ENCODE peak calls at places on chromosomes 2 and 18, in six cellular contexts. R is left ventricle myocardium inferior, I is A549, V is heart left ventricle, T is Peyer's patch, F is upper lobe of left lung. C is an unnamed sample.

GRCh38 chr2:9554841-9555337 is 741 bp downstream of the ADAM17 start:
- DNase-seq in R (no peak), I (no peak), V (peak; percentile 45), T (peak; percentile 63), F (peak; percentile 78), C (no peak)

GRCh38 chr2:109243526-109244425 is 114.8 kb downstream of the SH3RF3 start:
- DNase-seq in R (no peak), I (no peak), V (no peak), T (no peak), F (no peak), C (no peak)

GRCh38 chr2:116510117-116510671 is 1304.3 kb upstream of the DDX18 start:
- DNase-seq in R (no peak), I (no peak), V (no peak), T (no peak), F (no peak), C (no peak)

GRCh38 chr2:74536166-74536950 is 6.6 kb downstream of the HTRA2 start:
- DNase-seq in R (no peak), I (no peak), V (no peak), T (no peak), F (no peak), C (no peak)

GRCh38 chr2:207746131-207746530 is 23.6 kb downstream of the FZD5 start:
- DNase-seq in R (no peak), I (peak; percentile 41), V (peak; percentile 22), T (peak; percentile 68), F (peak; percentile 74), C (peak; percentile 28)

GRCh38 chr2:147182260-147182659 is 662.6 kb upstream of the ACVR2A start:
- DNase-seq in R (no peak), I (no peak), V (no peak), T (peak; percentile 55), F (no peak), C (no peak)

GRCh38 chr2:217846321-217846743 is 156.5 kb downstream of the TNS1 start:
- DNase-seq in R (peak; percentile 58), I (no peak), V (peak; percentile 58), T (no peak), F (peak; percentile 47), C (no peak)

GRCh38 chr2:88690591-88691338 is 708 bp upstream of the RPIA start:
- DNase-seq in R (peak; percentile 25), I (peak; percentile 49), V (no peak), T (peak; percentile 74), F (peak; percentile 62), C (no peak)

DNA sequence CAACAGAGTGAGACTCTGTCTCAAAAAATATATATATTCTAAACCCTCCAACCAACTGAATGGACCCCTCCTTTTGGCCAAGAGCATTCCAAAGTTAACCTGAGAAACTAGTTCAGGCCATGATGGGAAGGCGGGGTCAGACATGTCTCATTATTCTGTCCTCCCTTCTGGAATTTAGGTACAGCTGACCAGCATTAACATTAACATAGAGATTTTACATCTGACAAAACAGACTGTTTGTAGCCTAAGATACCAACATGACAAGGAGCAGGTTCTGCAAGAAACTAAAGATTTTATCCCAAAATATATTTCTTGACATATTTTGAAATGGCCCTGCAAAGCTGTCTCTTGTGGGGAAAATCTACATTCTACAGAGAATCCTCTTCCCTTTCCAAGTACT is 6.8 kb upstream of the PDK1 start:
- DNase-seq in R (no peak), I (no peak), V (no peak), T (no peak), F (no peak), C (no peak)
- H3K9me3 ChIP-seq in R (no peaks in the 10 kb centered on the region), I (no peaks in the 10 kb centered on the region), V (no peaks in the 10 kb centered on the region), T (no peaks in the 10 kb centered on the region), F (no peaks in the 10 kb centered on the region), C (peaks cover 20% of the 10 kb centered on the region)

DNA sequence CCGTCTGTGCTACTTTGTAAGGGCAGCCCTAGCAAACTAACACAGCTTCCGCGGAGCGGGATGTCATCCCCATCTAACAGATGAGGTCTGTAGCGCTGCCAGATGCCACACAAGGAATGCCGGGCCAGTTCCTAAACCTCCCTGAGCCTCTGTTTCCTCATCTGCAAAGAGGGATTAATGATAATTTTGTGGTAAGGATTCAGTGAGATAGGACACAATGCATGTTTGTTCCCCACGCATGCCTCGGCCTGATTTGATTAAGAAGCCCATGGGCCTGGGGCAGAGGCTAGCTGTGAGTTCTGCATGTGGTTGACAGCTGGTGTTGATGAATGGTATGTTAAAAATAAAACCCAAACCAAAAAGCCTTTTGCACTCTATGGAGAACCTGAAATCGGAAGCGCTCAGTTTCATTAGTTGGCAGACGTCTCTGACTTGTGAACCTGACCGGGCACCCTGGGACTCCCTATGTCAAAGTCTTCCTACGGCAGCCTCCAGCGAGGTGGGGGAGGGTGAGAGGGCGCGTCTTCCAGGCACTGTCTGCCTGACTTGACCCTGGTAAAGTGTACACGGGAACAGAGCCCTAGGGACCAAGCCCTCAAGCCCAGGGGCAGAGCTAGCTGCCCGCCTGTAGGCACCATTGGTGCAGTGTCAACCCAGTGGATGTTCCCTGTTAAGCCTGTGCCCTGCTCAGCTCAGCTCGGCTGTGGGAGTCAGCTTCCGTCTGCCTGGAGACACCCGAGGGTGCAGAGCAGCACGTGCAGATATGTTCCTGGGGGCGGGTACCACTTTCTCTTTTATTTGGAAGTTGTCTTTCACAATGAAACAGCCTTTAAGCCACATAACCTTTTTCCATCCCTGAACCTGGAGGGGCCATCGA is 14.8 kb upstream of the INHBB start:
- DNase-seq in R (no peak), I (no peak), V (no peak), T (no peak), F (no peak), C (no peak)
- H3K27ac ChIP-seq in R (no peak overlapping the region), I (no peak overlapping the region), V (no peak overlapping the region), T (no peak overlapping the region), F (no peak overlapping the region), C (no peak overlapping the region)

GRCh38 chr2:35415282-35415681 is 940.3 kb upstream of the CRIM1 start:
- DNase-seq in R (no peak), I (no peak), V (no peak), T (no peak), F (no peak), C (no peak)
- TF ChIP-seq CTCF in R (no peak), I (no peak), V (no peak), T (no peak), F (no peak), C (no peak)

DNA sequence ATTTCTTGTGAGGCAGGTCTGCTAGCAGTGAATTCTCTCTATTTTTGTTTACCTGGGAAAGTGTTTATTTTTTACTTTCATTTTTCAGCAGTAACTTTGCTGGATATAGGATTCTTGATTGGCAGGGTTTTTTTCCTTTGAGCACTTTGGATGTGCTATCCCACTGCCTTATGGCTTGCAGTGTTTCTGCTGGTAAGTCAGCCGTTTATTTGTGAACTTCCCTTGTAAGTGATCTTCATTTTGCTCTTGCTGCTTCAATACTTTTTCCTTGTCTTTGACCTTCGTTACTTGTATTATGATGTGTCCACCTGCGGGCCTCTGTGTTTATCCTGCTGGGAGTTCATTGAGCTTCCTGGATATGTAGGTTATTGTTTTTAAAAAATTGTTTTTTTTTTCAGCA is 54.7 kb downstream of the SLC66A2 start:
- DNase-seq in R (no peak), I (no peak), V (no peak), T (no peak), F (no peak), C (no peak)
- H3K9me3 ChIP-seq in R (peaks cover 79% of the 10 kb centered on the region), I (peaks cover 35% of the 10 kb centered on the region), V (peaks cover 21% of the 10 kb centered on the region), T (peaks cover 9% of the 10 kb centered on the region), F (peaks cover 60% of the 10 kb centered on the region), C (peaks cover 6% of the 10 kb centered on the region)

DNA sequence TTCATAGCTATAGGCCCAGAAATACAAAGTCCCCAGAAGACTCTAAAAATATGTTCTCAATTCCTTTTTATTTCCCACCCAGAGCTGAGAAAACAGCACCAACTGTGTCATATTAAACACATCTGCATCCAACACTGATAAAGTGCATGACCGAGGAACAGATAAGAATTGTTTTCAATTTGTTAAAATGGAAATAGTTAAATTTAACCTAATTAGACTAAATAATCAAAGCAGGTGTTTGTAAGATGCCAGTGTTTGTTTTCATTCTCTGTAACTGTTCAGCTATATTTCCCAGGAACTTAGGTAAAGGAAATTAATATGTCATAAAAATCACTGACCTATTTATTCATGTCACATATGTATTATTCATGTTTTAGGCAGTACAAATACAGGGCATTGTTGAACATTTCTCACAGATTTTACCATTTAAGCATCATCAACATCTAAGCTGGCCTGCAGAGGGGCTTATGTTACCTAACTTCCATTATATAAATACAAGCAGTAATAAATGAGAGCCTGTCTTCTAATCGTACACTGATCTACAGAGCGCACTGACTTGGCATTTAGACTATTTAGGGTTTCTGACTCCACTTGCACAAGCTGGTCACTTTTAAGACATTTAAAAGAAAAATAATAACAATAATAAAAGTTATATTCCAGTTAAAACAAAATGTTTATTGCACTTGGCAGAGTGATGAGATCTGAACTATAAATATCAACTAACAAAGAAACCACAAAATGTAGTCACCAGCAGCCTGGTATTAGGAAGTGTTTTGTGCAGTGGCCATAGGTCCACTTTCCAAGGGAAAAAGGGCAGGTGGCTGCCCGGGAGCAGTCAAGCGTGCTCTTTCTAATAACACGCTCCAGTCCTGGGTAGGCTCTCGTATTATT is 86.6 kb upstream of the ZFP36L2 start:
- DNase-seq in R (no peak), I (no peak), V (no peak), T (no peak), F (no peak), C (no peak)
- H3K27ac ChIP-seq in R (peak overlapping the region; percentile 76), I (no peak overlapping the region), V (peak overlapping the region; percentile 74), T (peak overlapping the region; percentile 12), F (peak overlapping the region; percentile 63), C (peak overlapping the region; percentile 37)

GRCh38 chr2:128405467-128405900 is 86.8 kb upstream of the HS6ST1 start:
- DNase-seq in R (no peak), I (no peak), V (no peak), T (no peak), F (peak; percentile 12), C (no peak)
- TF ChIP-seq CTCF in R (no peak), I (no peak), V (no peak), T (no peak), F (no peak), C (no peak)

C was measured in heart right ventricle.